ENCODE peak calls at places on chromosomes 6 and 20, in seven cellular contexts. E is activated naive CD4-positive, alpha-beta T cell treated with anti-CD3 and anti-CD28 coated beads, Interleukin-2, amount 10 ng/mL, durations not matched to agents 7 days and 5 days; X is psoas muscle; I is CD4-positive, CD25-positive, alpha-beta regulatory T cell; M is AML-193; N is CD4-positive, alpha-beta memory T cell; T is G401. O is an unnamed sample.

GRCh38 chr6:20900396-20901160 is 366.3 kb downstream of the CDKAL1 start:
- DNase-seq in N (no peak), T (no peak), E (no peak), I (no peak), X (no peak), M (no peak), O (no peak)

GRCh38 chr6:88251261-88251660 is 85.1 kb upstream of the CNR1 start:
- DNase-seq in N (no peak), T (no peak), M (no peak), I (no peak), E (no peak), X (no peak), O (no peak)

GRCh38 chr6:170532867-170533488 is 20.1 kb downstream of the PSMB1 start:
- DNase-seq in I (no peak), T (peak), M (no peak), X (no peak), N (no peak), E (no peak), O (no peak)

GRCh38 chr20:18541741-18542140 is 25.5 kb upstream of the SMIM26 start:
- DNase-seq in E (no peak), I (no peak), N (no peak), T (no peak), X (no peak), M (no peak), O (no peak)

GRCh38 chr6:158769696-158770446 is 49.3 kb downstream of the EZR start:
- DNase-seq in M (no peak), N (no peak), X (no peak), I (no peak), E (peak), T (peak), O (no peak)

GRCh38 chr6:88472731-88473130 is 306.6 kb upstream of the CNR1 start:
- DNase-seq in T (peak), M (no peak), X (no peak), E (no peak), N (no peak), I (no peak), O (no peak)

GRCh38 chr6:142276256-142276655 is 25.6 kb upstream of the ADGRG6 start:
- DNase-seq in I (no peak), N (no peak), E (no peak), T (no peak), X (no peak), M (no peak), O (no peak)

GRCh38 chr20:8722277-8722928 is 346.5 kb upstream of the PLCB4 start:
- DNase-seq in I (peak), E (peak), M (peak), X (no peak), N (peak), T (peak), O (peak)

GRCh38 chr20:47054506-47054905 is 159.9 kb downstream of the EYA2 start:
- DNase-seq in X (no peak), E (no peak), T (no peak), M (no peak), I (no peak), N (no peak), O (no peak)